ENCODE peak calls at places on chromosomes 2 and 18, in six cellular contexts. M is fibroblast of lung, H is HCT116, A is thyroid gland, O is fibroblast of pulmonary artery, W is bronchial epithelial cell. L is an unnamed sample.

GRCh38 chr2:201256001-201256544 is 4.3 kb upstream of the CASP8 start:
- DNase-seq in M (peak), H (no peak), A (no peak), O (no peak), W (no peak), L (no peak)

GRCh38 chr2:16629044-16629443 is 36.6 kb downstream of the CYRIA start:
- DNase-seq in M (no peak), H (no peak), A (no peak), O (no peak), W (no peak), L (no peak)

GRCh38 chr2:70942900-70943871 is 7.5 kb downstream of the ATP6V1B1 start:
- DNase-seq in M (peak), H (no peak), A (no peak), O (no peak), W (no peak), L (no peak)

GRCh38 chr2:11103984-11104793 is 51.1 kb upstream of the SLC66A3 start:
- DNase-seq in M (no peak), H (no peak), A (no peak), O (no peak), W (no peak), L (no peak)

GRCh38 chr2:8502316-8502715 is 179.5 kb upstream of the ID2 start:
- DNase-seq in M (no peak), H (no peak), A (peak), O (no peak), W (no peak), L (no peak)

GRCh38 chr2:240105982-240106381 is 30.1 kb downstream of the COPS9 start:
- DNase-seq in M (no peak), H (no peak), A (no peak), O (no peak), W (no peak), L (no peak)

GRCh38 chr18:50190236-50190635 is 4.7 kb downstream of the MYO5B start:
- DNase-seq in M (no peak), H (no peak), A (no peak), O (no peak), W (peak), L (no peak)

GRCh38 chr2:133841905-133842304 is 273.6 kb upstream of the NCKAP5 start:
- DNase-seq in M (peak), H (no peak), A (no peak), O (peak), W (peak), L (no peak)

GRCh38 chr2:122748552-122749011 is 993.1 kb downstream of the TSN start:
- DNase-seq in M (peak), H (no peak), A (no peak), O (peak), W (peak), L (no peak)

GRCh38 chr2:176892818-176893217 is 319.8 kb upstream of the HNRNPA3 start:
- DNase-seq in M (no peak), H (no peak), A (no peak), O (no peak), W (no peak), L (no peak)

GRCh38 chr2:150610670-150611279 is 123.3 kb upstream of the RND3 start:
- DNase-seq in M (peak), H (peak), A (peak), O (peak), W (peak), L (no peak)

GRCh38 chr2:20534913-20535801 is 88.3 kb downstream of the RHOB start:
- DNase-seq in M (no peak), H (no peak), A (no peak), O (no peak), W (no peak), L (no peak)

GRCh38 chr18:78071146-78071710 is 821.6 kb downstream of the GALR1 start:
- DNase-seq in M (no peak), H (no peak), A (no peak), O (no peak), W (no peak), L (no peak)

GRCh38 chr2:172943992-172944793 is 131.5 kb upstream of the MAP3K20 start:
- DNase-seq in M (no peak), H (no peak), A (peak), O (no peak), W (peak), L (no peak)

GRCh38 chr18:59300676-59301285 is 17.7 kb downstream of the CPLX4 start:
- DNase-seq in M (no peak), H (no peak), A (no peak), O (no peak), W (peak), L (no peak)

GRCh38 chr2:40287201-40287600 is 164.7 kb downstream of the SLC8A1 start:
- DNase-seq in M (no peak), H (no peak), A (no peak), O (peak), W (peak), L (no peak)

GRCh38 chr2:26126091-26126490 is 46.8 kb upstream of the GAREM2 start:
- DNase-seq in M (peak), H (no peak), A (no peak), O (no peak), W (no peak), L (no peak)

GRCh38 chr18:28357785-28358401 is 181.0 kb upstream of the CDH2 start:
- DNase-seq in M (no peak), H (peak), A (no peak), O (no peak), W (peak), L (no peak)

DNA sequence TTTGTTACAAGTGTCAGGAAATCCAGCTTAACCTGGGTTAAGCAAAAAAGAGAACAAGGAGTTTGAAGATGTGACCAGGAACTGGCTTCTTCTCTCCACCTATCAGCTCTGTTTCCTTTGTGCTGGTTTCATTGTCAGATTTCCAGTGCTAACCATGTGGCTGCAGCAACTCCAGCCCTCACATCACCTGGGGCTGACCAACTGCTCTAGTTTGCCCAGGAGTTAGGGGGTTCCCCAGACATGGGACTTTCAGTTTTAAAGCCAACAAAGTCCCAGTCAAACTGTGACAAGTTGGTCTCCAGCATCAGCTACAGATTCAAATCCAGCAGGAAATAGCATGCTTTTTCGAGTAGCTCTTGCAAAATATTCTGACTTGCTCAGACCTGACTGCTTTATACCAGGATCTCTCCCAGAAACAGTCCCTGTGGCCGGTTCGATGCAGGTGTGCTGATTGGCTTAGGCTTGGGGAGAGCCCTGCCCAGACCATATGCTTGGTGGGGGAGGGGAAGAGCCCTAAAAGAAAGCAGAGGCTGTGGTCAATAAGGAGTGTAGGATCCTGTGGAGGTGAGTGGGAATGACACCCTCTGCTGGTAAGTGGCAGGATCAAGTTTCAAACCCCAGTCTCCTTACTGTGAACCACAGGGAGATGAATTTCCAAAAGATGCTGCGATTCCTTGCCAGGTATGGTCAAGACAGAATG is 49.5 kb downstream of the KCNE4 start:
- DNase-seq in M (peak), H (peak), A (no peak), O (peak), W (peak), L (no peak)
- TF ChIP-seq CTCF in M (peak), H (peak), A (no peak), O (peak), W (peak), L (peak)

DNA sequence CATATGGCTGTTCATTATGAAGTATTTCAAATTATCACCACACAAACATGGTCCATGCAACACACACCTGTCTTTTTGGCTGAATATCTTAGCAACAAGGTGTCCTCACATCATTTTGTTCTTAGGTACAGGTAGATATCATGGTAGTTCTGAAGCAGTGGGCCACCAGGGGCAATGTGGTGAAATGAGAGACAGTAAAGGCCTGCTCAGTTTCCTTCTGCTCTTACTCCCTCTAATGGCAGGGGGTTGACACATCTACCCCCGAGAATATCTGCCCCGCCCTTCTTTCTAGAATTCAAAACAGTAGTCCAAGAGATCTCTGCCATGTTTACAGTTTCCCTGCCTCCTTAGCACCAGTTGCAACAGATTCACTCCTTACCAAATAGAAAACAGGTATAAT is 147.0 kb upstream of the KLHL14 start:
- DNase-seq in M (no peak), H (no peak), A (peak), O (peak), W (peak), L (no peak)
- TF ChIP-seq CTCF in M (no peak), H (peak), A (peak), O (peak), W (peak), L (no peak)

GRCh38 chr2:207073791-207074678 is 91.7 kb downstream of the KLF7 start:
- DNase-seq in M (peak), H (no peak), A (no peak), O (no peak), W (peak), L (no peak)
- TF ChIP-seq CTCF in M (no peak), H (no peak), A (no peak), O (no peak), W (no peak), L (no peak)

DNA sequence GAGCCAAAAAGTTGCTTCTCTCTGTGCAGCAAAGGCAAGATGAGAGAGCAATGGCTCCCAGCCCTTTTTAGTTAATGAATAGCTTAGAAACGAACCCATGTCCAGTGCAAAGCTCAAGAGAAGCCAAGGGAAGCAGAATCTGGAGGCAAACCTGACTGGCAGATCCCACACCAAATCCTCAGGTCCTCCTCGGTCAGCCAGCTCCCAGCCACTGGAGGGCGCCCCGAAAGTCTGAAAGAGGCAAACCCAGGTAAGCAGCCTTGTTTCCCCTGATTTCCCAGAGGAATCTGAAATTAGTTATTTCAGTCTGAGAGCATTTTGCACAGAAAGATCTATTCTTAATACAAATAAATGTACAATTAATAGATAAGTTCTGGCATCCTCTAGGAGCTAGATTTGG is 71.3 kb upstream of the PID1 start:
- DNase-seq in M (peak), H (peak), A (peak), O (peak), W (peak), L (peak)
- TF ChIP-seq CTCF in M (peak), H (peak), A (peak), O (peak), W (peak), L (peak)

DNA sequence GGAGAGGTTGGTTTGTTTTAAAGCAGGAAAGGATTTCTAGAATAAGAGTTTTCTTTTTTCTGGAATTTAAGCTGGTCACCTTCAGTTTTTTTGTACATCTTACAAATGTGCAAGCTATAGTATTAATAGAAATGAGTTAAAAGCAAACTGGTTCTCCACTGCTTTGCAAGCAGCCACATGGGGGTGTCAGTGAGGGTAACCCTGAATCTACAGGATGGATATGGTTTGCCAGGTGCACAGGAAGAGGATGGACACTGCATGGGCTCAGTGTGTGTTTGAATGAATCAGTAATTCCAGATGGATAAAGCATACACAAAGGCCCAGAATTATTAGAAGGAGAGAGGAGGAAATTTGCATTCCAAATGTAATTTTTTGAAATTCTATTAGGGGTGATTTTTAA is 89.0 kb downstream of the MAPRE2 start:
- DNase-seq in M (no peak), H (no peak), A (no peak), O (no peak), W (no peak), L (no peak)
- TF ChIP-seq CTCF in M (no peak), H (no peak), A (no peak), O (no peak), W (no peak), L (no peak)

GRCh38 chr2:227932001-227932400 is 60.6 kb downstream of the DAW1 start:
- DNase-seq in M (no peak), H (no peak), A (no peak), O (no peak), W (no peak), L (no peak)

GRCh38 chr2:227933891-227934290 is 62.5 kb downstream of the DAW1 start:
- DNase-seq in M (no peak), H (no peak), A (no peak), O (no peak), W (no peak), L (no peak)

GRCh38 chr2:227932403-227932802 is 61.0 kb downstream of the DAW1 start:
- DNase-seq in M (no peak), H (no peak), A (no peak), O (no peak), W (peak), L (no peak)
- TF ChIP-seq CTCF in M (no peak), H (peak), A (no peak), O (no peak), W (peak), L (no peak)

L was measured in CD14-positive monocyte.